ENCODE peak calls at places on chromosomes 4 and X, in six cellular contexts. T is H9, W is neuronal stem cell, Q is mesenchymal stem cell, H is trophoblast cell, J is H1. X is an unnamed sample.

GRCh38 chrX:97563531-97564133 is 679.9 kb downstream of the RPA4 start:
- DNase-seq in W (no peak), T (no peak), J (no peak), Q (peak), H (peak), X (peak)

GRCh38 chr4:155392486-155393184 is 15.9 kb upstream of the MAP9 start:
- DNase-seq in J (no peak), H (peak), T (no peak), Q (peak), W (no peak), X (peak)

GRCh38 chrX:73448379-73448778 is 1.5 kb downstream of the CDX4 start:
- DNase-seq in T (peak), Q (no peak), J (no peak), H (no peak), W (no peak), X (no peak)

GRCh38 chrX:14347523-14347922 is 181.8 kb upstream of the GLRA2 start:
- DNase-seq in J (no peak), W (no peak), H (no peak), T (no peak), Q (no peak), X (no peak)

GRCh38 chr4:3365871-3366842 is 73.3 kb downstream of the RGS12 start:
- DNase-seq in T (no peak), W (no peak), H (no peak), J (no peak), Q (no peak), X (no peak)

GRCh38 chr4:139603576-139604387 is 47.8 kb upstream of the SETD7 start:
- DNase-seq in J (no peak), Q (peak), H (peak), T (no peak), W (peak), X (peak)

GRCh38 chr4:140090215-140090731 is 63.7 kb downstream of the MAML3 start:
- DNase-seq in W (no peak), H (peak), J (no peak), T (no peak), Q (peak), X (peak)

GRCh38 chr4:2371765-2372487 is 46.5 kb downstream of the ZFYVE28 start:
- DNase-seq in J (no peak), T (no peak), W (no peak), H (no peak), Q (no peak), X (no peak)

GRCh38 chr4:56958111-56958517 is 19.3 kb downstream of the NOA1 start:
- DNase-seq in H (peak), Q (peak), W (no peak), J (no peak), T (no peak), X (peak)

GRCh38 chrX:112826020-112826419 is 14.6 kb downstream of the AMOT start:
- DNase-seq in W (no peak), Q (peak), J (no peak), T (no peak), H (no peak), X (peak)

GRCh38 chr4:141375855-141376254 is 155.2 kb downstream of the ZNF330 start:
- DNase-seq in W (no peak), T (peak), Q (peak), H (no peak), J (peak), X (peak)

GRCh38 chr4:52868138-52868537 is 6.0 kb downstream of the RASL11B start:
- DNase-seq in J (no peak), T (peak), Q (no peak), H (peak), W (no peak), X (no peak)

GRCh38 chr4:76867377-76867776 is 30.6 kb downstream of the SOWAHB start:
- DNase-seq in H (no peak), J (no peak), W (no peak), Q (no peak), T (no peak), X (no peak)

GRCh38 chrX:118928126-118928525 is 46.3 kb upstream of the LONRF3 start:
- DNase-seq in T (no peak), Q (no peak), J (no peak), H (no peak), W (no peak), X (no peak)

GRCh38 chrX:13256562-13256961 is 63.3 kb downstream of the ATXN3L start:
- DNase-seq in H (no peak), T (no peak), Q (no peak), W (no peak), J (no peak), X (no peak)

GRCh38 chrX:110402855-110403230 is 44.2 kb downstream of the RTL9 start:
- DNase-seq in J (no peak), T (no peak), H (no peak), Q (no peak), W (no peak), X (no peak)

GRCh38 chrX:38893441-38893840 is 92.2 kb downstream of the MID1IP1 start:
- DNase-seq in T (no peak), W (no peak), H (no peak), J (no peak), Q (no peak), X (peak)

GRCh38 chr4:138275946-138276621 is 33.9 kb upstream of the SLC7A11 start:
- DNase-seq in J (no peak), W (no peak), H (peak), T (no peak), Q (peak), X (peak)

GRCh38 chrX:13360146-13360545 is 40.3 kb upstream of the ATXN3L start:
- DNase-seq in W (no peak), Q (no peak), J (no peak), T (no peak), H (no peak), X (no peak)

GRCh38 chr4:8191136-8191747 is 7.8 kb upstream of the SH3TC1 start:
- DNase-seq in J (no peak), W (no peak), H (peak), T (no peak), Q (peak), X (peak)

GRCh38 chrX:66049056-66049455 is 9.2 kb upstream of the VSIG4 start:
- DNase-seq in J (no peak), W (no peak), H (no peak), Q (no peak), T (no peak), X (no peak)

DNA sequence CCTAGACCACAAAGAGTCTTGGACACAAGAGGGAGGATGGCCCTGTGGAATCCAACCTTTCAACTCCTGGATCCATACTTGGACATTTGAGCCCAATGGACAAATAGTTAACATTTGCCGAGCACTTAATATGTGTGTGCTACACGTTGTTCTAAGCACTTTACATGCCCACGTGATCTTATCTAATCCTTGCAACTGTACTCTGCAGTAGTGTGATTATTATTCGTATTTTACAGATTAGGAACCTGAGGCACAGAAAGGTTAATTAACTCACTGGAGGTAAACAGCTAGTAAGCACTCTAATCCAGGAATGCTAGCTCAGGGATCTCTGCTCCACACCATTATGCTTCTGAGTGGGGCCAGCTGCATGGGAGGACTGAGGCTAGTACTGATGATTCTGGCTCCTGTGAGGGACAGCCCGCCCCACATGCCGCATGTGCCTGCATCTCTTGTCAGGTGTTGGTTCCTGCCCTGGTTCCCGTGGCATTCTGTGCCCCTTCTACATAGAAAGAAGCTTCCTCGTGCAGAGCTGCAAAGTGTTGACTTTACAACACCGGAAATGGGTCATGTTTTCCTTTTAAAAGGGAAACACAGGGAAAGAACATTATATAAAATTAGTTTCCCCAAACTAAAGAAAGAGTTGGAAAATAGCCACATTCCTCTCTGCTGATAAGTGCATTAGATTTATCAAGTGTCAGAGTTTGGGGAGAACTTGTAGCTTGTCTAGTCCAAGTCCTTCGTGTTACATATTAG is 34.8 kb downstream of the PLAC1 start:
- DNase-seq in T (no peak), H (peak), Q (no peak), J (no peak), W (no peak), X (peak)
- H4K91ac ChIP-seq in T (no peak), H (peak), Q (peak), J (no peak), W (no peak), X (peak)

GRCh38 chrX:131828482-131828881 is 194.6 kb upstream of the STK26 start:
- DNase-seq in J (no peak), T (no peak), Q (no peak), H (no peak), W (no peak), X (no peak)
- H3K4ac ChIP-seq in J (no peak), T (no peak), Q (no peak), H (no peak), W (no peak), X (no peak)

DNA sequence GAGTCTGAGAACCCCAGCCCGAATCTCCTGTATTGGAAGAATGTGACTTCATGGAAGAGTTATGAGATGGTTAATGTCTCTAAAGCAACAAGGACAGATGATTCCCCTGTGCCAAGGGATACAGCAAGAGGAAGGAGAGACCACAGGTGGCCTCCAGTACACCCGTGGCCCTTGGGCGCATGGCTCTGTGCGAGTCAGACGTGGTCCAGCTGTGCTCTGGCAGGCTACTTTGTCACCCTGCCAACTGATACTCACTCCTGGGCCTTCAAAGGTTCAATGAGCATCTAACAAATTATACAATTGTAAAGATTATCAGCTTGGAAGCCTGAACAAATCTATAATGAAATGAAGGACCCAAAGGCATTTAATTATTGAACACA is 71.7 kb downstream of the NYX start:
- DNase-seq in T (no peak), W (no peak), J (no peak), H (no peak), Q (no peak), X (peak)
- H4K91ac ChIP-seq in T (no peak), W (no peak), J (no peak), H (no peak), Q (no peak), X (no peak)

GRCh38 chr4:24975505-24975904 is 55.2 kb downstream of the LGI2 start:
- DNase-seq in Q (no peak), W (no peak), H (no peak), T (no peak), J (no peak), X (no peak)

GRCh38 chr4:24973471-24974251 is 57.1 kb downstream of the LGI2 start:
- DNase-seq in W (no peak), J (no peak), H (peak), Q (no peak), T (peak), X (peak)

GRCh38 chr4:24970635-24971034 is 57.8 kb upstream of the CCDC149 start:
- DNase-seq in T (no peak), J (no peak), Q (no peak), W (no peak), H (no peak), X (no peak)

GRCh38 chr4:24971192-24971591 is 58.4 kb upstream of the CCDC149 start:
- DNase-seq in Q (no peak), J (no peak), H (peak), W (no peak), T (no peak), X (no peak)

GRCh38 chr4:24974252-24974580 is 56.5 kb downstream of the LGI2 start:
- DNase-seq in Q (no peak), W (no peak), T (no peak), H (peak), J (no peak), X (no peak)
- H3K4ac ChIP-seq in Q (no peak), W (no peak), T (no peak), H (no peak), J (no peak), X (no peak)

GRCh38 chr4:64079316-64079715 is 329.9 kb downstream of the TECRL start:
- DNase-seq in W (no peak), T (no peak), H (no peak), J (no peak), Q (no peak), X (no peak)
- H4K91ac ChIP-seq in W (no peak), T (no peak), H (no peak), J (no peak), Q (no peak), X (no peak)

GRCh38 chr4:6557185-6557584 is 17.8 kb upstream of the MAN2B2 start:
- DNase-seq in H (no peak), T (no peak), Q (no peak), W (no peak), J (no peak), X (no peak)

GRCh38 chr4:6556263-6556662 is 18.7 kb upstream of the MAN2B2 start:
- DNase-seq in J (no peak), W (no peak), H (peak), Q (no peak), T (no peak), X (no peak)

GRCh38 chr4:6557856-6558255 is 17.1 kb upstream of the MAN2B2 start:
- DNase-seq in Q (no peak), T (no peak), J (no peak), W (no peak), H (no peak), X (no peak)

GRCh38 chr4:6551660-6552059 is 23.3 kb upstream of the MAN2B2 start:
- DNase-seq in W (no peak), T (no peak), H (no peak), J (no peak), Q (no peak), X (no peak)

GRCh38 chr4:6555519-6555918 is 19.5 kb upstream of the MAN2B2 start:
- DNase-seq in Q (no peak), T (no peak), H (no peak), J (no peak), W (no peak), X (no peak)
- H3K4ac ChIP-seq in Q (no peak), T (no peak), H (no peak), J (no peak), W (no peak), X (no peak)

GRCh38 chr4:71259911-71260331 is 78.9 kb upstream of the SLC4A4 start:
- DNase-seq in H (no peak), W (no peak), T (no peak), Q (no peak), J (no peak), X (no peak)

GRCh38 chr4:71259305-71259704 is 79.5 kb upstream of the SLC4A4 start:
- DNase-seq in Q (no peak), T (no peak), J (no peak), H (no peak), W (no peak), X (no peak)

GRCh38 chr4:71258323-71258722 is 80.5 kb upstream of the SLC4A4 start:
- DNase-seq in J (no peak), W (no peak), Q (no peak), T (no peak), H (no peak), X (no peak)

GRCh38 chr4:71255966-71256365 is 82.9 kb upstream of the SLC4A4 start:
- DNase-seq in J (no peak), Q (no peak), H (no peak), W (no peak), T (no peak), X (no peak)

GRCh38 chr4:71257761-71258160 is 81.1 kb upstream of the SLC4A4 start:
- DNase-seq in H (no peak), Q (no peak), W (no peak), J (no peak), T (no peak), X (peak)
- H4K91ac ChIP-seq in H (no peak), Q (no peak), W (no peak), J (no peak), T (no peak), X (no peak)

X was measured in IMR-90.